ENCODE peak calls at places on chromosomes 6 and 20, in four cellular contexts. T is aorta, L is left ventricle myocardium inferior, U is H7. Q is an unnamed sample. For H3K36me3, the result is how much of the 10 kb centered on the place peaks cover.

GRCh38 chr20:2693286-2693995 is 861 bp downstream of the EBF4 start:
- DNase-seq in T (peak), L (peak), U (peak), Q (peak)

GRCh38 chr6:3869632-3870527 is 20.7 kb downstream of the FAM50B start:
- DNase-seq in T (no peak), L (no peak), U (no peak), Q (no peak)

GRCh38 chr6:34324738-34325444 is 67.6 kb downstream of the NUDT3 start:
- DNase-seq in T (no peak), L (peak), U (no peak), Q (no peak)

GRCh38 chr6:40456390-40457013 is 130.7 kb downstream of the LRFN2 start:
- DNase-seq in T (no peak), L (no peak), U (no peak), Q (no peak)

GRCh38 chr6:7701212-7701834 is 24.6 kb upstream of the BMP6 start:
- DNase-seq in T (no peak), L (no peak), U (no peak), Q (no peak)

GRCh38 chr6:82268301-82268846 is 20.8 kb upstream of the IBTK start:
- DNase-seq in T (no peak), L (no peak), U (no peak), Q (no peak)

GRCh38 chr6:165877773-165878172 is 214.7 kb upstream of the PDE10A start:
- DNase-seq in T (no peak), L (no peak), U (no peak), Q (no peak)

GRCh38 chr6:153063936-153064335 is 61.4 kb upstream of the MTRF1L start:
- DNase-seq in T (no peak), L (no peak), U (no peak), Q (no peak)

GRCh38 chr6:127520061-127520460 is 926 bp upstream of the MTCL3 start:
- DNase-seq in T (no peak), L (no peak), U (no peak), Q (no peak)

GRCh38 chr20:50879649-50880550 is 51.3 kb downstream of the ADNP start:
- DNase-seq in T (peak), L (no peak), U (peak), Q (no peak)

GRCh38 chr6:25889877-25890853 is 16.1 kb upstream of the SLC17A3 start:
- DNase-seq in T (no peak), L (no peak), U (peak), Q (no peak)

GRCh38 chr6:41785689-41786450 is 1.6 kb upstream of the TOMM6 start:
- DNase-seq in T (peak), L (peak), U (no peak), Q (peak)

GRCh38 chr20:58571942-58572666 is 56.9 kb upstream of the APCDD1L start:
- DNase-seq in T (peak), L (no peak), U (no peak), Q (no peak)

GRCh38 chr6:157188213-157188612 is 135.1 kb downstream of the TMEM242 start:
- DNase-seq in T (no peak), L (no peak), U (no peak), Q (no peak)

GRCh38 chr6:15461127-15461944 is 201.5 kb downstream of the DTNBP1 start:
- DNase-seq in T (no peak), L (no peak), U (no peak), Q (no peak)

GRCh38 chr6:32195902-32196681 is 3.6 kb upstream of the GPSM3 start:
- DNase-seq in T (peak), L (peak), U (peak), Q (no peak)

GRCh38 chr6:32195652-32195901 is 3.1 kb upstream of the GPSM3 start:
- DNase-seq in T (peak), L (peak), U (peak), Q (peak)

GRCh38 chr6:32194825-32195651 is 2.6 kb upstream of the GPSM3 start:
- DNase-seq in T (no peak), L (no peak), U (no peak), Q (no peak)

GRCh38 chr6:32192608-32193039 is at the start of gene GPSM3:
- DNase-seq in T (no peak), L (peak), U (peak), Q (peak)

DNA sequence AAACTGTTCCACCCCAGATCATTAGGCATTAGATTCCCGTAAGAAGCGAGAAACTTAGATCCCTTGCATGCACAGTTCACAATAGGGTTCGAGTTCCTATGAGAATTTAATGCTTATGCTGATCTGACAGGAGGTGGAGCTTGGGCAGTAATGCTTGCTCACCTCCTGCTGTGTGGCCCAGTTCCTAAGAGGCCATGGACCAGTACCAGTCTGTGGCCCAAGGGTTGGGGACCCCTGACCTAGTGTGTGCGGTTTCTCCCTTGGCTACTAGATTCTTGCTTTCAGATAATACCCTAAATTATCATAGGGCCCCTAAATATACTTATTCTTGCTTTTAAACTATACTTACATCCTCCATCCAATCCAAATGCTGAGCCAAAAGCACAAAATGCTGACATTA is 1.9 kb upstream of the GPSM3 start:
- DNase-seq in T (no peak), L (no peak), U (no peak), Q (no peak)
- H3K4me3 ChIP-seq in T (no peak), L (no peak), U (no peak), Q (peak)

DNA sequence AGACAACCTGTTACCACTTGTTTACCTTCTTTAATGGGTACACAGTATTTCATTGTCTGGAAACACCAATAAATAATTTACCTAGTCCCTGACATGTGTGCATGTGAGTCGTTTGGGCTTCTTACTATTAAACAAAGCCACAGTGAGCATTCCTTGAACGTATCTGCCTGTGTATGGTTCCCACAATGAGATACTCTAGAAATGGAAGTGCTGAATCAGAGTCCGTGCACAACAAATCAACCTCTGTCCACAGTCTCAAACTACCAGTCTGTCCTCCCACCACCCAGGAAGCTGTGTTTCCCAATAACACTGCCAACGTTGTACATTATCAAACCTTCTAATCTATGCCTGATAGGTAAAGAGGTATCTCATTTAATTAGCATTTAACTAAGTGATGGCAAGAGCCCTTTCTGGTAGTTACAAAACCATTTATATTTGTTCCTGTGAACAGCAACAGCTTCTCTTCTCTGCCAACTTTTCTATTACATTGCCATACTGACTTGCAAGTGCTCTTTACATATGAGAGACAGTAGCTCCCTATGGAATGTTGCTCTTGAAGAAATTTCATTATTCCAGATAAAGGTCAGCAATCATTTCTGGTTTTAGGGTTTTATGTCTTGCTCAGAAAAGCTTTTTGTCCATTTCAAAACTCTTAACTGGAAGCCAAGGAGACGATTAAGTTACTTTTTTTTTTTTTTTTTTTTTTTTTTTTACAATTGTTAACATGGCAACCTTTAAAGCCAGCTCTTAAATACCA is 14.7 kb downstream of the JAG1 start:
- DNase-seq in T (no peak), L (no peak), U (no peak), Q (no peak)
- H3K36me3 ChIP-seq in T (under half), L (half or more), U (under half), Q (under half)

DNA sequence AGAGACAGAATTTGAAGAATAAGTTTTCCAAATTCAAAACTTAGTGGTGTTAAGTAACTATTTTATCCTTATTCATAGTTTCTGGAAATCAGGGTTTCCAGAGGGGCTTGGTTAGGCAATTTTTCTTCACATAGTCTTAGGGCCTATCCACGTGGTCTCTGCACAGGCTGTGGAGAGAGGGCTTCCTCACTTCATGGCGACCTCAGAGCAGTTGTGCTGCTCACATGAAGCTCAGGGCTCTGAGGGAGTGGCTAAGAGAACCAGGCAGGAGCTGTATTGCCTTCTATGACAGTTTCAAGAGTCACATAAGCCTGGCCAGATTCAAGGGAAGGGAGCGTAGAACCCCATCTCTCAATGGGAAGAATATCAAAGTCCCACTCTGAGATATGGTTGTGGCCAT is 13.9 kb upstream of the CD40 start:
- DNase-seq in T (no peak), L (no peak), U (no peak), Q (no peak)
- H3K4me3 ChIP-seq in T (no peak), L (no peak), U (no peak), Q (no peak)

DNA sequence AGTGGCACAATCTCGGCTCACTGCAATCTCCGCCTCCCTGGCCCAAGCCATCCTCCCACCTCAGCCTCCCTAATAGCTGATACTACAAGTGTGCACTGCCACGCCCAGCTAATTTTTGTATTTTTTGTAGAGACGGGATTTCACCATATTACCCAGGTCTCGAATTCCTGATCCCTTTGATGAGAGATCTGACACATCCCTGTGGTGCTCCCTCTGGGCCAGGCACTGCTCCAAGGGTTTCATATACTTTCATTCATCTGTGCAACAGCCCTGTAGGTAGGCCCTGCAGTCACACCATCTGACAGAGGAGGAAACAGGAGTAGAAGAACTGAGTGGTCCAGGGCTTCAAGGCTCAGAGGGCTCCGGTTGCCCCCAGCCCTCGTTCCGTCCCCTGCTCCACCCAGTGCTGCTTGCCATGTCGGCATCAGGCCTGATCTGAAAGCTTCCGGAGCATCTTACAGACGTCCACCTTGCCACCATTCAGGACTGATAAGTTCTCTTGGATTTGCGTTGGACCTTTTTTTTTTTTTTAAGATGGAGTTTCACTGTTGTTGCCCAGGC is 3.3 kb downstream of the ZGPAT start:
- DNase-seq in T (peak), L (no peak), U (no peak), Q (no peak)
- H3K36me3 ChIP-seq in T (under half), L (half or more), U (under half), Q (under half)

DNA sequence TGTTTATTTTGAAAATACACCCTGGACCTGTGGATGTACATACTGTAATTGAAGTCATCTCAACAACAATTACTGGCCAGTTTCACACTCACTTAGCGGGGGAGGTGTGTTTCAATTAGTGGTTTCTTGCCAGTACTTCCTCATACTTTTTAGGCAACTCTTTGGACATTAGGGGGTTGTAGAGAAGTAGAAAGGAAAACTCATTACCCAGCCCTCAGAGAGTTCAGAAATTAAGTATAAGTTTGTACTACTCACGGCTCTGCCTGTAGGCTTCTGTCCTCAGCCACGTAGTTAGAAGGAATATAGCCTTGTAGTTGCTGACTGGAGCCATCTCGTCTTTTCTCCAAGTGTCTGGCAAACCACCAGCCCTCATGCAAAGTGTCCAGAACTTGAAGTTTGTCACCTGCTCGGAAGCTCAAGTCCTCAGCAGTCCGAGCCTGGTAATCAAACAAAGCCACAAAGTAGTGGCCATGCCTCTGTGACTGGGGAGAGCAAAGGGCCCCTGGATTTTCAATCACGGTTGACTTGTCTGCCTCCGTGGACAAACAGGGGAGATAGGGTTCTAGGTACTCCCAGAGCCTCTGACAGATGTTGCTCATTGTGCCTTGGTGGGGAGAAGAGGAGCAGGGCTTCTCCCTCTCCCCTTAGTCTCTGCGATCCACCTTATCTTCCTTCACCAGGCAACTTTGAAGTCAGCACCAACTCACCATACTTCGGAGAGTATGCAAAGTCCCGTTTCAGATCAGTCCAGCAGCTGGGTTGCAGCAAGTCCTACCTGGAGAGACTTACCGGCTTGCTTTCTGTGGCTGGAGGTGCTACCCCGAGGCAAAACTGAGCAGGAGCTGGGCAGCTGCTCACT is 749 bp downstream of the FRK start:
- DNase-seq in T (no peak), L (no peak), U (no peak), Q (no peak)
- H3K4me3 ChIP-seq in T (peak), L (peak), U (no peak), Q (no peak)

GRCh38 chr6:132320007-132320406 is 81.3 kb downstream of the MOXD1 start:
- DNase-seq in T (no peak), L (no peak), U (no peak), Q (no peak)
- H3K36me3 ChIP-seq in T (under half), L (under half), U (under half), Q (under half)

Q was measured in naive thymus-derived CD4-positive, alpha-beta T cell.